ENCODE peak calls at places on chromosome 10, in eight cellular contexts. J is stimulated activated CD4-positive, alpha-beta T cell treated with anti-CD3 and anti-CD28 coated beads, TNF-alpha, amount 100 ng/mL, for 1 hour; E is SK-N-MC; O is naive B cell; A is Daoy; H is NB4; P is HT-29; Y is choroid plexus epithelial cell. X is an unnamed sample.

GRCh38 chr10:24849051-24849450 is 103.4 kb downstream of the PRTFDC1 start:
- DNase-seq in A (no peak), O (no peak), E (no peak), Y (no peak), J (no peak), H (no peak), P (peak), X (no peak)

GRCh38 chr10:75971402-75972211 is 540.2 kb downstream of the LRMDA start:
- DNase-seq in O (no peak), H (peak), E (no peak), J (no peak), Y (peak), A (peak), P (no peak), X (no peak)

GRCh38 chr10:114408968-114409444 is 4.7 kb upstream of the AFAP1L2 start:
- DNase-seq in P (no peak), A (no peak), O (no peak), J (no peak), E (no peak), H (peak), Y (no peak), X (peak)

GRCh38 chr10:24223953-24224352 is 15.0 kb downstream of the KIAA1217 start:
- DNase-seq in A (no peak), J (no peak), Y (peak), O (no peak), P (no peak), E (no peak), H (no peak), X (no peak)

GRCh38 chr10:106506509-106507265 is 657.8 kb downstream of the SORCS1 start:
- DNase-seq in Y (peak), A (no peak), E (no peak), P (peak), J (no peak), H (no peak), O (no peak), X (no peak)

GRCh38 chr10:94299417-94299816 is 63.3 kb downstream of the NOC3L start:
- DNase-seq in O (no peak), J (no peak), H (peak), A (peak), P (peak), E (no peak), Y (peak), X (no peak)

GRCh38 chr10:78408671-78409472 is 375.2 kb downstream of the RPS24 start:
- DNase-seq in E (no peak), H (peak), A (peak), P (no peak), J (no peak), O (no peak), Y (no peak), X (no peak)

GRCh38 chr10:88934900-88935672 is 17.5 kb downstream of the ACTA2 start:
- DNase-seq in Y (peak), E (no peak), J (peak), H (peak), P (peak), A (peak), O (peak), X (peak)

GRCh38 chr10:117166420-117167345 is 28.6 kb upstream of the VAX1 start:
- DNase-seq in A (no peak), Y (no peak), E (no peak), P (no peak), O (no peak), H (no peak), J (no peak), X (no peak)

GRCh38 chr10:109214916-109215740 is 708.2 kb downstream of the XPNPEP1 start:
- DNase-seq in J (no peak), Y (no peak), H (no peak), P (no peak), E (no peak), A (no peak), O (no peak), X (no peak)

GRCh38 chr10:50561816-50562215 is 61.9 kb downstream of the SGMS1 start:
- DNase-seq in J (no peak), E (no peak), H (no peak), A (no peak), O (no peak), P (peak), Y (peak), X (peak)

GRCh38 chr10:10826125-10826524 is 191.5 kb upstream of the CELF2 start:
- DNase-seq in H (no peak), A (peak), Y (peak), P (no peak), E (no peak), J (no peak), O (no peak), X (no peak)

GRCh38 chr10:84957427-84957826 is 629.0 kb downstream of the CCSER2 start:
- DNase-seq in E (no peak), Y (no peak), J (no peak), A (no peak), H (no peak), O (no peak), P (no peak), X (no peak)

GRCh38 chr10:13717936-13718772 is 131.4 kb downstream of the PRPF18 start:
- DNase-seq in P (peak), A (peak), O (no peak), H (peak), J (no peak), Y (peak), E (no peak), X (no peak)

GRCh38 chr10:91352760-91353159 is 57.4 kb upstream of the HECTD2 start:
- DNase-seq in O (no peak), J (no peak), A (no peak), H (no peak), P (no peak), Y (no peak), E (no peak), X (no peak)

GRCh38 chr10:119362122-119362521 is 154.8 kb downstream of the GRK5 start:
- DNase-seq in O (no peak), E (no peak), J (no peak), P (no peak), Y (no peak), H (no peak), A (no peak), X (no peak)

GRCh38 chr10:67926956-67927355 is 42.5 kb downstream of the SIRT1 start:
- DNase-seq in Y (peak), A (no peak), E (no peak), P (no peak), H (no peak), O (no peak), J (no peak), X (no peak)

GRCh38 chr10:2399482-2399881 is 662.2 kb upstream of the ADARB2 start:
- DNase-seq in H (no peak), J (no peak), E (no peak), O (no peak), Y (no peak), A (no peak), P (no peak), X (no peak)

GRCh38 chr10:43398939-43399871 is 9.8 kb downstream of the HNRNPF start:
- DNase-seq in H (peak), Y (peak), J (no peak), A (no peak), E (no peak), O (no peak), P (no peak), X (peak)

GRCh38 chr10:94123253-94123995 is 129.7 kb downstream of the PLCE1 start:
- DNase-seq in H (no peak), E (no peak), O (no peak), J (no peak), A (peak), Y (peak), P (no peak), X (no peak)

GRCh38 chr10:10817609-10818008 is 200.1 kb upstream of the CELF2 start:
- DNase-seq in A (no peak), H (no peak), J (no peak), O (no peak), Y (no peak), E (no peak), P (no peak), X (no peak)

GRCh38 chr10:110568055-110568735 is 700 bp downstream of the SMC3 start:
- DNase-seq in E (no peak), P (peak), O (peak), Y (peak), J (peak), A (peak), H (peak), X (peak)

GRCh38 chr10:60394444-60394843 is 4.8 kb upstream of the ANK3 start:
- DNase-seq in P (no peak), Y (no peak), A (no peak), J (no peak), E (no peak), H (peak), O (no peak), X (no peak)

GRCh38 chr10:116787893-116788665 is 45.7 kb upstream of the HSPA12A start:
- DNase-seq in E (no peak), J (peak), H (peak), A (peak), Y (peak), P (peak), O (peak), X (peak)

GRCh38 chr10:130018253-130018652 is 54.2 kb upstream of the EBF3 start:
- DNase-seq in Y (peak), J (no peak), A (peak), E (no peak), P (peak), O (no peak), H (peak), X (no peak)

GRCh38 chr10:1293636-1294440 is 237.7 kb downstream of the WDR37 start:
- DNase-seq in H (no peak), A (no peak), J (no peak), E (no peak), O (no peak), Y (no peak), P (no peak), X (no peak)